ENCODE peak calls at places on chromosomes 5 and 9, in four cellular contexts. P is mesothelial cell of epicardium, S is MM.1S, C is AG04450. W is an unnamed sample.

GRCh38 chr5:159022178-159022556 is 77.5 kb downstream of the EBF1 start:
- DNase-seq in S (no peak), P (no peak), C (peak; percentile 55), W (no peak)

GRCh38 chr9:129868033-129868395 is 32.8 kb downstream of the USP20 start:
- DNase-seq in P (no peak), S (no peak), C (no peak), W (no peak)

GRCh38 chr9:2469681-2470141 is 151.9 kb upstream of the VLDLR start:
- DNase-seq in C (no peak), P (no peak), S (peak; percentile 51), W (no peak)

GRCh38 chr5:82107277-82107676 is 135.5 kb downstream of the ATG10 start:
- DNase-seq in P (no peak), C (no peak), S (peak; percentile 29), W (no peak)

GRCh38 chr5:76083555-76084495 is 642 bp downstream of the SV2C start:
- DNase-seq in C (no peak), P (no peak), S (peak; percentile 65), W (peak; percentile 22)

GRCh38 chr5:148382961-148383360 is 797 bp upstream of the FBXO38 start:
- DNase-seq in P (no peak), C (no peak), S (no peak), W (no peak)

GRCh38 chr5:99059685-99060084 is 130.9 kb upstream of the CHD1 start:
- DNase-seq in P (no peak), C (no peak), S (peak; percentile 24), W (no peak)

GRCh38 chr5:142720561-142721275 is 34.8 kb upstream of the FGF1 start:
- DNase-seq in P (no peak), S (peak; percentile 46), C (no peak), W (no peak)

GRCh38 chr9:128587453-128587852 is 35.1 kb downstream of the SPTAN1 start:
- DNase-seq in S (peak; percentile 92), P (no peak), C (no peak), W (no peak)

GRCh38 chr9:80156262-80156661 is 584.5 kb downstream of the TLE4 start:
- DNase-seq in P (no peak), C (no peak), S (no peak), W (no peak)

GRCh38 chr9:29697011-29697410 is 2123.7 kb upstream of the C9orf72 start:
- DNase-seq in P (no peak), C (no peak), S (no peak), W (no peak)

GRCh38 chr9:19174127-19174921 is 47.0 kb upstream of the PLIN2 start:
- DNase-seq in S (peak; percentile 46), P (no peak), C (peak; percentile 65), W (no peak)

GRCh38 chr9:72696481-72696880 is 175.1 kb downstream of the TMC1 start:
- DNase-seq in C (no peak), P (no peak), S (no peak), W (no peak)

GRCh38 chr5:57834829-57835554 is 352.4 kb upstream of the ACTBL2 start:
- DNase-seq in C (no peak), P (no peak), S (no peak), W (no peak)

GRCh38 chr5:40681351-40682311 is 1.9 kb downstream of the PTGER4 start:
- DNase-seq in C (no peak), S (no peak), P (no peak), W (no peak)

DNA sequence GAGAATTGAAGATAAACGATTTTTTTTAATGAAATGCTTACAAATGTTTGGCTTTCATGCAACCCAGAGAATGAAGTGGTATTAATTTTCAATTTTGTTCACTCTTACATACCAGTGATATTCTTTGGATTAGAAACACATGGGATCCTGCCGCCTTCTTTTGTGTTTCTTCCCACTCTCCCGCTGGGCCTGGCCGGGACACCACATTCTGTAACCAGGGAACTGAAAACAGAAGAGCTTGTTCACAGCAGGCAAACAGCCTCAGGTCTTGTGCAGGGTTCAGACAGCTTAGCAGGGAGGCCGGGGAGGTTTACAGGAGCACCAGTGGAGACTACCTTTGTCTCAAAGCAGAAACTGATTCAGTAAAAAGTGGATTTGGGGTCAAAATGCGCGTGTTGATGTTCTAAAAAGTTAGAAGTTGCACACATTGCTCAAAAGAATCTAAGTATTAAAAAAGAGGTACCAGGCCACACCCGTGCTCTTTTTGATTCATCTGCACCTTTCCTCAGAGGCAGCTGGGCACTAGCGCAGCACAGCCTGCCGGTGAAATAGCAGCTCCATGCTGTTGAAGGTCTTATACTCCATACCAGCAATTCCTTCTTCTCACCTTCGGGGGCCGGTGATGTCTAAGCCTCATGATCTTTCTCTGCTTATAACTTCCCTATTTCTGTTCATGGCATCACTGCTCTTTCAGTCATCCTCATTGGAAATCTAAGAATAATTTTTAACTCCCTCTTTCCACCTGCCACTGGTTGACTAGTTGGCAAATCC is 67.1 kb downstream of the GRAMD2B start:
- DNase-seq in C (no peak), S (no peak), P (no peak), W (no peak)
- TF ChIP-seq CTCF in C (no peak), S (no peak), P (no peak), W (no peak)

GRCh38 chr9:98709968-98710965 is 1.5 kb upstream of the GABBR2 start:
- DNase-seq in C (peak; percentile 29), S (no peak), P (no peak), W (no peak)

GRCh38 chr9:98708933-98709911 is at the start of gene GABBR2:
- DNase-seq in C (no peak), S (no peak), P (no peak), W (no peak)

GRCh38 chr9:98706651-98707103 is 2.1 kb downstream of the GABBR2 start:
- DNase-seq in C (no peak), S (no peak), P (no peak), W (no peak)

GRCh38 chr9:98708103-98708932 is 417 bp downstream of the GABBR2 start:
- DNase-seq in C (no peak), S (no peak), P (no peak), W (no peak)

GRCh38 chr9:98707158-98708102 is 1.3 kb downstream of the GABBR2 start:
- DNase-seq in C (peak; percentile 46), S (peak; percentile 12), P (no peak), W (peak; percentile 50)
- TF ChIP-seq CTCF in C (peak; percentile 79), S (peak; percentile 16), P (peak; percentile 47), W (peak; percentile 68)

GRCh38 chr5:180860887-180861822 is at the start of gene ZFP62:
- DNase-seq in P (peak; percentile 76), C (peak; percentile 71), S (peak; percentile 96), W (peak; percentile 71)
- TF ChIP-seq CTCF in P (no peak), C (no peak), S (no peak), W (no peak)

GRCh38 chr5:71762826-71763225 is 43.8 kb downstream of the CARTPT start:
- DNase-seq in S (no peak), C (no peak), P (no peak), W (no peak)
- TF ChIP-seq CTCF in S (no peak), C (no peak), P (no peak), W (no peak)

DNA sequence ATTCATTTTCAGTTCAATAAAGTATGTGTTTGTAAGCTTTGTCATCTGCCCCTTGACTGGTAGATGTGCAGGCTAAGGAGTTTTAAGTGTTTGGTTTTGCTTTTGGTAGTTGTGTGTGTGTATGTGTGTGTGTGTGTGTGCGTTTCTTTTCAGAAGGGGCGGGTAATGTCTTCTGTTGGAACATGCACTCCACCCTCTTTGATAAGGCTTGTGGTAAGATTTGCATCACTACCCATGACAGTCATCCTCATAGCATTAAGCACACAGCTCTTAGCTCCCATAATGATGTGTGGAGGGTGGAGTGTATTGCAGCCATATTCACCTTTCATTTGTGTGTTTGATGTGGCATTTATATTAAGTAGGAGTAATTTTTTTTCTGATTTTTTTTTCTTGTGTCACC is 92.0 kb upstream of the FSD1L start:
- DNase-seq in P (no peak), C (no peak), S (peak; percentile 31), W (no peak)
- TF ChIP-seq CTCF in P (no peak), C (no peak), S (peak; percentile 10), W (no peak)

W was measured in D721Med.